ENCODE peak calls at places on chromosomes 5 and 9, in nine cellular contexts. One of them, this sample, is unnamed.

GRCh38 chr5:21919417-21920022 is 933.6 kb downstream of the CDH12 start:
- DNase-seq in fibroblast of the conjunctiva: peak
- DNase-seq in BJ: no peak
- DNase-seq in NCI-H1092: peak
- DNase-seq in T47D: peak
- DNase-seq in GM10248: peak
- DNase-seq in activated T-helper 1 cell treated with Interleukin-2 at 50 U/mL for 16 hours: no peak
- DNase-seq in stimulated activated naive CD4-positive, alpha-beta T cell: no peak
- DNase-seq in BE2C: peak
- DNase-seq in this sample: peak

GRCh38 chr5:142316051-142316450 is 8.8 kb downstream of the SPRY4 start:
- DNase-seq in fibroblast of the conjunctiva: no peak
- DNase-seq in BJ: no peak
- DNase-seq in NCI-H1092: peak
- DNase-seq in T47D: no peak
- DNase-seq in GM10248: no peak
- DNase-seq in activated T-helper 1 cell treated with Interleukin-2 at 50 U/mL for 16 hours: no peak
- DNase-seq in stimulated activated naive CD4-positive, alpha-beta T cell: peak
- DNase-seq in BE2C: peak
- DNase-seq in this sample: peak

GRCh38 chr5:61816585-61817450 is 484.8 kb downstream of the ZSWIM6 start:
- DNase-seq in fibroblast of the conjunctiva: no peak
- DNase-seq in BJ: no peak
- DNase-seq in NCI-H1092: no peak
- DNase-seq in T47D: no peak
- DNase-seq in GM10248: no peak
- DNase-seq in activated T-helper 1 cell treated with Interleukin-2 at 50 U/mL for 16 hours: no peak
- DNase-seq in stimulated activated naive CD4-positive, alpha-beta T cell: no peak
- DNase-seq in BE2C: no peak
- DNase-seq in this sample: no peak

GRCh38 chr5:172775326-172776234 is 4.6 kb upstream of the DUSP1 start:
- DNase-seq in fibroblast of the conjunctiva: peak
- DNase-seq in BJ: no peak
- DNase-seq in NCI-H1092: no peak
- DNase-seq in T47D: no peak
- DNase-seq in GM10248: no peak
- DNase-seq in activated T-helper 1 cell treated with Interleukin-2 at 50 U/mL for 16 hours: no peak
- DNase-seq in stimulated activated naive CD4-positive, alpha-beta T cell: no peak
- DNase-seq in BE2C: no peak
- DNase-seq in this sample: peak

GRCh38 chr5:143685416-143685815 is 126.5 kb upstream of the HMHB1 start:
- DNase-seq in fibroblast of the conjunctiva: no peak
- DNase-seq in BJ: no peak
- DNase-seq in NCI-H1092: no peak
- DNase-seq in T47D: peak
- DNase-seq in GM10248: no peak
- DNase-seq in activated T-helper 1 cell treated with Interleukin-2 at 50 U/mL for 16 hours: no peak
- DNase-seq in stimulated activated naive CD4-positive, alpha-beta T cell: no peak
- DNase-seq in BE2C: no peak
- DNase-seq in this sample: peak

GRCh38 chr5:132099073-132099748 is 25.6 kb downstream of the CSF2 start:
- DNase-seq in fibroblast of the conjunctiva: no peak
- DNase-seq in BJ: no peak
- DNase-seq in NCI-H1092: no peak
- DNase-seq in T47D: no peak
- DNase-seq in GM10248: no peak
- DNase-seq in activated T-helper 1 cell treated with Interleukin-2 at 50 U/mL for 16 hours: no peak
- DNase-seq in stimulated activated naive CD4-positive, alpha-beta T cell: no peak
- DNase-seq in BE2C: no peak
- DNase-seq in this sample: no peak

GRCh38 chr9:23492126-23493002 is 333.7 kb downstream of the ELAVL2 start:
- DNase-seq in fibroblast of the conjunctiva: no peak
- DNase-seq in BJ: no peak
- DNase-seq in NCI-H1092: peak
- DNase-seq in T47D: peak
- DNase-seq in GM10248: peak
- DNase-seq in activated T-helper 1 cell treated with Interleukin-2 at 50 U/mL for 16 hours: no peak
- DNase-seq in stimulated activated naive CD4-positive, alpha-beta T cell: no peak
- DNase-seq in BE2C: no peak
- DNase-seq in this sample: peak

GRCh38 chr9:70484232-70485130 is 70.0 kb upstream of the KLF9 start:
- DNase-seq in fibroblast of the conjunctiva: peak
- DNase-seq in BJ: no peak
- DNase-seq in NCI-H1092: peak
- DNase-seq in T47D: peak
- DNase-seq in GM10248: peak
- DNase-seq in activated T-helper 1 cell treated with Interleukin-2 at 50 U/mL for 16 hours: no peak
- DNase-seq in stimulated activated naive CD4-positive, alpha-beta T cell: no peak
- DNase-seq in BE2C: peak
- DNase-seq in this sample: peak

GRCh38 chr9:35757527-35758275 is 3.6 kb upstream of the MSMP start:
- DNase-seq in fibroblast of the conjunctiva: no peak
- DNase-seq in BJ: no peak
- DNase-seq in NCI-H1092: no peak
- DNase-seq in T47D: no peak
- DNase-seq in GM10248: peak
- DNase-seq in activated T-helper 1 cell treated with Interleukin-2 at 50 U/mL for 16 hours: no peak
- DNase-seq in stimulated activated naive CD4-positive, alpha-beta T cell: no peak
- DNase-seq in BE2C: no peak
- DNase-seq in this sample: no peak

GRCh38 chr5:65837139-65837538 is 89.2 kb upstream of the ERBIN start:
- DNase-seq in fibroblast of the conjunctiva: no peak
- DNase-seq in BJ: peak
- DNase-seq in NCI-H1092: no peak
- DNase-seq in T47D: no peak
- DNase-seq in GM10248: no peak
- DNase-seq in activated T-helper 1 cell treated with Interleukin-2 at 50 U/mL for 16 hours: no peak
- DNase-seq in stimulated activated naive CD4-positive, alpha-beta T cell: no peak
- DNase-seq in BE2C: no peak
- DNase-seq in this sample: peak

GRCh38 chr9:113456235-113456634 is 7.3 kb upstream of the RGS3 start:
- DNase-seq in fibroblast of the conjunctiva: no peak
- DNase-seq in BJ: no peak
- DNase-seq in NCI-H1092: no peak
- DNase-seq in T47D: no peak
- DNase-seq in GM10248: no peak
- DNase-seq in activated T-helper 1 cell treated with Interleukin-2 at 50 U/mL for 16 hours: no peak
- DNase-seq in stimulated activated naive CD4-positive, alpha-beta T cell: no peak
- DNase-seq in BE2C: no peak
- DNase-seq in this sample: no peak